ENCODE peak calls at places on chromosomes 4 and X, in five cellular contexts. B is fibroblast of the aortic adventitia; L is retinal pigment epithelial cell; U is CD8-positive, alpha-beta T cell; R is GM12865. F is an unnamed sample.

GRCh38 chr4:24912252-24913098 is at the start of gene CCDC149:
- DNase-seq in B (peak), R (no peak), U (no peak), L (peak), F (peak)

GRCh38 chr4:21697583-21697982 is 251.0 kb downstream of the KCNIP4 start:
- DNase-seq in U (no peak), L (no peak), R (peak), B (no peak), F (peak)

GRCh38 chr4:47383829-47384427 is 79.6 kb downstream of the COMMD8 start:
- DNase-seq in B (peak), L (no peak), U (no peak), R (peak), F (peak)

GRCh38 chr4:94274912-94275311 is 67.2 kb downstream of the SMARCAD1 start:
- DNase-seq in U (no peak), R (no peak), B (peak), L (no peak), F (no peak)

GRCh38 chr4:7166286-7166685 is 26.1 kb upstream of the SORCS2 start:
- DNase-seq in L (no peak), U (no peak), B (no peak), R (no peak), F (no peak)

GRCh38 chr4:166165829-166166420 is 292.9 kb downstream of the TLL1 start:
- DNase-seq in L (peak), B (peak), U (no peak), R (peak), F (peak)

GRCh38 chrX:50615570-50616158 is 145.0 kb upstream of the DGKK start:
- DNase-seq in B (no peak), U (no peak), R (no peak), L (no peak), F (no peak)

GRCh38 chr4:20319785-20320184 is 68.1 kb downstream of the SLIT2 start:
- DNase-seq in U (no peak), R (no peak), B (no peak), L (no peak), F (no peak)

GRCh38 chrX:50281253-50281652 is 76.7 kb downstream of the CCNB3 start:
- DNase-seq in L (no peak), U (no peak), R (no peak), B (no peak), F (no peak)

GRCh38 chr4:25800253-25800652 is 62.5 kb downstream of the SEL1L3 start:
- DNase-seq in B (no peak), L (no peak), R (no peak), U (no peak), F (no peak)

GRCh38 chr4:8690811-8691775 is 98.5 kb downstream of the CPZ start:
- DNase-seq in R (no peak), L (no peak), U (no peak), B (no peak), F (no peak)

GRCh38 chrX:13790206-13791131 is 26.4 kb downstream of the GPM6B start:
- DNase-seq in U (no peak), R (no peak), L (no peak), B (peak), F (no peak)

GRCh38 chrX:134173541-134174272 is 63.3 kb upstream of the CCDC160 start:
- DNase-seq in L (no peak), U (no peak), R (no peak), B (no peak), F (no peak)

GRCh38 chrX:39633293-39633692 is 464.5 kb downstream of the BCOR start:
- DNase-seq in R (no peak), U (no peak), L (no peak), B (no peak), F (peak)

GRCh38 chr4:103091601-103092223 is 7.9 kb downstream of the BDH2 start:
- DNase-seq in L (no peak), R (peak), B (peak), U (peak), F (peak)

GRCh38 chr4:46937493-46937892 is 28.4 kb upstream of the COX7B2 start:
- DNase-seq in U (no peak), R (peak), L (no peak), B (peak), F (peak)

GRCh38 chr4:159141193-159141592 is 38.3 kb downstream of the RAPGEF2 start:
- DNase-seq in B (peak), U (no peak), L (no peak), R (no peak), F (peak)

GRCh38 chr4:99264927-99265326 is 25.9 kb downstream of the ADH1A start:
- DNase-seq in L (no peak), B (no peak), U (no peak), R (no peak), F (no peak)

GRCh38 chrX:29196501-29196900 is 609.3 kb downstream of the IL1RAPL1 start:
- DNase-seq in B (no peak), R (no peak), U (no peak), L (no peak), F (no peak)

GRCh38 chrX:153744210-153745066 is 19.6 kb upstream of the PLXNB3 start:
- DNase-seq in U (no peak), L (no peak), B (no peak), R (no peak), F (no peak)

GRCh38 chr4:71294301-71294700 is 44.5 kb upstream of the SLC4A4 start:
- DNase-seq in L (no peak), B (peak), R (no peak), U (no peak), F (no peak)

GRCh38 chrX:6292599-6292998 is 63.9 kb upstream of the NLGN4X start:
- DNase-seq in U (no peak), L (no peak), R (no peak), B (no peak), F (no peak)

GRCh38 chr4:84451546-84451945 is 47.5 kb downstream of the NKX6-1 start:
- DNase-seq in R (peak), L (no peak), B (peak), U (no peak), F (peak)

GRCh38 chr4:53489279-53489889 is 101.9 kb downstream of the LNX1 start:
- DNase-seq in R (no peak), U (no peak), L (no peak), B (peak), F (peak)

GRCh38 chr4:94939791-94940530 is 182.2 kb downstream of the BMPR1B start:
- DNase-seq in B (peak), R (no peak), U (no peak), L (no peak), F (peak)

GRCh38 chr4:2059034-2059725 is at the start of gene NAT8L:
- DNase-seq in U (no peak), B (no peak), L (no peak), R (no peak), F (no peak)

GRCh38 chrX:13283968-13284914 is 35.6 kb downstream of the ATXN3L start:
- DNase-seq in R (no peak), U (no peak), L (peak), B (peak), F (peak)

GRCh38 chrX:9465380-9466114 is 689 bp downstream of the TBL1X start:
- DNase-seq in L (no peak), B (no peak), R (peak), U (peak), F (no peak)

GRCh38 chr4:129455462-129455861 is 359.5 kb downstream of the C4orf33 start:
- DNase-seq in B (no peak), L (peak), U (no peak), R (no peak), F (no peak)
- H3K4me3 ChIP-seq in B (no peak), L (no peak), U (no peak), R (no peak), F (no peak)

DNA sequence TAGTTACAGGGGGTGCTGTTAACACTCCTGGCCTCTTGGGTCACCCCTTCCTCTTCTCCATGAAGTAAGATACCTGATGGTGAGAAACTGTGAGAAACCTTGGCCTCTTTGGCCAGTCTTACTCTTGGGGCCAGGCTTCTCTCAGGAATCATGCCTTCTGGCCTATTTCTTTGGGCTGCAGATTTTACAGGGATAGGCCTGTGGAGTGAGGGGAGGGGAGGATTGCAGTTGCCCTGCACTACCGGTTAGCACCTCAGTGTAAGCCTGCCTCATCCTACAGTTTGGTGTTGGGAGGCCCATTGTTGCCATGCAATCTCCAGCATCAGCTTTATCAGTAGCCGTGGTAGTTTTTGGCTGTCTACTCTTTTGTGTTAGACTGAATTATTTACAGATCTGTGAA is 7.6 kb upstream of the PGRMC2 start:
- DNase-seq in R (no peak), B (no peak), U (no peak), L (no peak), F (no peak)
- TF ChIP-seq CTCF in R (no peak), B (no peak), U (no peak), L (no peak), F (no peak)

GRCh38 chrX:150874448-150874847 is 24.0 kb downstream of the CD99L2 start:
- DNase-seq in B (no peak), R (no peak), U (no peak), L (no peak), F (no peak)
- H3K4me3 ChIP-seq in B (no peak), R (no peak), U (no peak), L (no peak), F (no peak)

GRCh38 chr4:163590609-163591264 is 96.2 kb downstream of the TMA16 start:
- DNase-seq in L (no peak), R (no peak), B (no peak), U (no peak), F (no peak)

GRCh38 chr4:163590103-163590502 is 95.6 kb downstream of the TMA16 start:
- DNase-seq in R (no peak), L (no peak), U (no peak), B (no peak), F (no peak)

GRCh38 chr4:163592207-163592606 is 97.7 kb downstream of the TMA16 start:
- DNase-seq in B (no peak), U (no peak), R (no peak), L (no peak), F (no peak)

GRCh38 chr4:163591614-163592020 is 97.1 kb downstream of the TMA16 start:
- DNase-seq in B (no peak), L (no peak), R (peak), U (no peak), F (no peak)

DNA sequence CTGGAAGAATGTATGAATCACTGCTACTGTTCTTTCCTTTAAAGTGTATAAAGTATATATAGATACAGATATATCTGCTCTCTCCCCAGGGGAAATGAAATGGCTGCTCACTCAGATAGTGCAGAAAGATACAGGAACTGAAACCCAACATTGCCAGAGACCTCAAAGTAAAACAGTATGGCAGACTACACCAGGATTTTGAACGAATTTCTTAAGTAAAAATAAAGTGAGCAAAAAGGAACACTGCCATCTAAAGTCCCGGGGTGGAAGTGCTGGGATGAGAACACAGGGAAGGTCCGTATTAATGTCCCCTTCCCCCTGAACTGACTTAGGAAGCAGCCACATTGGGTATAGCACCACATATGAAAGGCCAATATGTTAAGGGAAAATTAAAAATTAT is 93.4 kb downstream of the TMA16 start:
- DNase-seq in L (no peak), U (no peak), R (peak), B (no peak), F (peak)
- TF ChIP-seq CTCF in L (peak), U (peak), R (peak), B (no peak), F (peak)

DNA sequence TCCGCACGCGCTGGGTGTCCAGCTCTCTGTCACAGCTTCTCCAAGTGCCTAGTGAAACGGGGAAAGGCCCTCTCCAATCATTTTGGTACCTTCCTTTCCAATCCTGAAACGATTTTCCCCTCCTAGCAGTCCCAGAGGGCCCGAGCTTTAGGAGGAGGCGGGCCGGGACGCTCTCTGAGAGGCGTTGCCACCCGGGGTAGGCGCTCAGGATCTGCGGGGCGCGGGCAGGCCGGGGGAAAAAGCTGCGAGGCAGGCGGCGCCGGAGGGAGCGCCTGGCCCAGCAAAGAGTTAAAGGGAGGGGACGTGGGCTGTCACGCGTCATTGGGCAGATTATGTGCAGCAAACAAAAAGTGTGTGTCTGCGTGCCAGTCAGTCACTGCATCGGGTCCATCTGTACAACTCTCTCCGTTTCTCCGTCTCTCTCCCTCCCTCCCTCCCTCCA is at the start of gene PRDM8:
- DNase-seq in R (no peak), L (no peak), U (peak), B (no peak), F (no peak)
- H3K4me3 ChIP-seq in R (peak), L (peak), U (peak), B (peak), F (peak)

DNA sequence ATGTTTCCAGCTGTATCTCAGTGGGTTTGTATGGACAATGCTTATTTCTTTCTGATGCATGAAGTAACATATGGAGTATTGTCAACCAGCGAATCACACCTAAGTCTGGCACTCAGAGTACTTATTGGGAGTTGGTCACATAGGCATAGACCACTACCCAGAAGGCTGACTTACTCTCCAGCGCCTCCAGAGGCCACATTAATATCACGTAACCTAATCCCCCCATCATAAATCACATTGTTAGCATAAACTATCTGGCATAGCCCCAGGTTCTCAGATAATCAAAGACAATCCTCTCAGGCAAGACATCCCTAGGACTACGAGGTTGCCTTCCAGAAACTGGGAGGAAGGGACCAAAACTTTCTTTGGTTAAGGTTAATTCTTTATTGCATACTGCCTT is 560.5 kb upstream of the PABPC4L start:
- DNase-seq in R (no peak), B (no peak), U (no peak), L (no peak), F (no peak)
- TF ChIP-seq CTCF in R (peak), B (no peak), U (no peak), L (peak), F (peak)

DNA sequence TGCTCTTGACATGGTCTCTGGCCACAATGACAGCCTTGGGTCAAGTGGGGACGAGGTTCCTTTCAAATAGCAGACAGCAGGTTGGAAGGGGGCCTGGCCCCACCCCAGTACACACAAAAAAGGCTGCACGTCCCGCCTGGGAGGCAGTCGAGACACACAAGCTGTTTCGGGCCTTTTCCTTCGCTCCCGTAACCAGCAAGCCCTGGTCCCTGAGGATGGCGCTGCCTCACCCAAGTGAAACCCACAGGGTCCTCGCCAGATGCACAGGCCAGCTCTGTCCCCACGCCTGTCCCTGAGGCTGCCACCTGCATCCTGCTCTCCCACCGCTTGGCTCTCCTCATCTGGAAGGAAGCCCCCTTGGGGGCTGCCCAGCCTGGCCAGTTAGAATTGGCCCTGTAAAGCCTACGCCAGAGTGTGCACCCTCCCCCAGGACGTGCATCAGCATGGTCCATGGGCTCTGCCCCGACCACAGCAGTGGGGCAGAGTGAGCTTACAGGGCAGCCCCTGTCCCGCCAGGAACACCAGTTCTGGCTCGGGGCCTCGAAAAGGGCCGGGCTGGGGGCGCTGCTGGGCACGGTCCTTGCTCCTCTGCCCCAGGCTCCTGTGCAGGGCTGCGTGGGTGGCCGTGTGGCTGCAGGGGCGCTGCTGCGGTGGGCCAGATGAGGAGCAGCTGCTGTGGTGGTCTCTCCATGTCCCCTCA is 2.0 kb downstream of the CPLX1 start:
- DNase-seq in R (no peak), L (no peak), B (no peak), U (no peak), F (no peak)
- H3K4me3 ChIP-seq in R (no peak), L (no peak), B (no peak), U (no peak), F (no peak)